ENCODE peak calls at places on chromosomes 12 and 14, in seven cellular contexts. R is NCI-H345; T is fibroblast of pulmonary artery; O is GM19239; M is activated naive CD4-positive, alpha-beta T cell; L is GDM1; B is stimulated activated CD4-positive, alpha-beta T cell treated with anti-CD3 and anti-CD28 coated beads, Interleukin-1b, Interleukin-23, amount 100 ng/mL, for 4 hours. F is an unnamed sample.

GRCh38 chr12:10563966-10564365 is 49.4 kb downstream of the MAGOHB start:
- DNase-seq in R (no peak), T (no peak), O (no peak), M (no peak), L (no peak), B (no peak), F (no peak)

GRCh38 chr12:102756564-102756963 is 160.5 kb downstream of the PAH start:
- DNase-seq in R (peak), T (no peak), O (no peak), M (no peak), L (no peak), B (no peak), F (no peak)

GRCh38 chr14:99879401-99880295 is 86.4 kb downstream of the EML1 start:
- DNase-seq in R (no peak), T (peak), O (no peak), M (no peak), L (no peak), B (no peak), F (no peak)

GRCh38 chr14:76827696-76828301 is 1.6 kb downstream of the LRRC74A start:
- DNase-seq in R (no peak), T (peak), O (no peak), M (no peak), L (no peak), B (no peak), F (no peak)

GRCh38 chr12:66409195-66409871 is 107.0 kb downstream of the HELB start:
- DNase-seq in R (no peak), T (peak), O (no peak), M (no peak), L (peak), B (peak), F (no peak)

GRCh38 chr14:77158175-77158908 is 16.8 kb upstream of the ZDHHC22 start:
- DNase-seq in R (peak), T (peak), O (no peak), M (no peak), L (no peak), B (no peak), F (no peak)

GRCh38 chr12:120089796-120090195 is 26.8 kb downstream of the RAB35 start:
- DNase-seq in R (no peak), T (no peak), O (no peak), M (no peak), L (no peak), B (no peak), F (no peak)

GRCh38 chr14:74702293-74702692 is 10.6 kb downstream of the AREL1 start:
- DNase-seq in R (no peak), T (no peak), O (no peak), M (no peak), L (no peak), B (no peak), F (no peak)

GRCh38 chr12:110917961-110918360 is 2.4 kb downstream of the MYL2 start:
- DNase-seq in R (no peak), T (peak), O (no peak), M (no peak), L (no peak), B (no peak), F (no peak)

GRCh38 chr12:31353730-31354708 is 28.1 kb upstream of the SINHCAF start:
- DNase-seq in R (peak), T (no peak), O (no peak), M (no peak), L (no peak), B (no peak), F (no peak)

GRCh38 chr12:27207626-27208413 is 36.3 kb upstream of the STK38L start:
- DNase-seq in R (no peak), T (no peak), O (peak), M (no peak), L (no peak), B (no peak), F (no peak)

GRCh38 chr12:9798008-9798619 is 29.2 kb upstream of the KLRF1 start:
- DNase-seq in R (no peak), T (peak), O (peak), M (no peak), L (peak), B (peak), F (no peak)

GRCh38 chr14:104107611-104108569 is 22.4 kb downstream of the ASPG start:
- DNase-seq in R (no peak), T (no peak), O (no peak), M (no peak), L (no peak), B (no peak), F (no peak)

GRCh38 chr12:132140918-132141841 is 2.9 kb downstream of the DDX51 start:
- DNase-seq in R (no peak), T (no peak), O (no peak), M (no peak), L (no peak), B (no peak), F (no peak)

GRCh38 chr12:91226-91625 is 24.7 kb downstream of the IQSEC3 start:
- DNase-seq in R (no peak), T (no peak), O (no peak), M (no peak), L (peak), B (no peak), F (no peak)

GRCh38 chr14:100640481-100641273 is 53.5 kb upstream of the BEGAIN start:
- DNase-seq in R (no peak), T (no peak), O (peak), M (no peak), L (peak), B (peak), F (no peak)

GRCh38 chr14:68884031-68885030 is 91.5 kb upstream of the ZFP36L1 start:
- DNase-seq in R (no peak), T (peak), O (no peak), M (no peak), L (no peak), B (no peak), F (peak)

GRCh38 chr12:79358716-79359341 is 331.9 kb downstream of the PAWR start:
- DNase-seq in R (no peak), T (no peak), O (no peak), M (no peak), L (no peak), B (no peak), F (no peak)

GRCh38 chr14:39217214-39217879 is 16.4 kb upstream of the MIA2 start:
- DNase-seq in R (no peak), T (no peak), O (no peak), M (no peak), L (no peak), B (no peak), F (no peak)

GRCh38 chr12:3520168-3520567 is 29.2 kb downstream of the PRMT8 start:
- DNase-seq in R (peak), T (no peak), O (no peak), M (no peak), L (no peak), B (no peak), F (no peak)

GRCh38 chr14:39988939-39989338 is 556.7 kb upstream of the FBXO33 start:
- DNase-seq in R (peak), T (peak), O (no peak), M (no peak), L (no peak), B (no peak), F (no peak)

GRCh38 chr12:71589478-71589881 is 74.2 kb downstream of the ZFC3H1 start:
- DNase-seq in R (no peak), T (peak), O (no peak), M (no peak), L (no peak), B (no peak), F (no peak)

GRCh38 chr14:55412686-55413085 is 1.1 kb upstream of the ATG14 start:
- DNase-seq in R (no peak), T (no peak), O (no peak), M (no peak), L (no peak), B (no peak), F (no peak)

GRCh38 chr12:3141339-3142321 is 64.5 kb downstream of the TSPAN9 start:
- DNase-seq in R (no peak), T (no peak), O (no peak), M (no peak), L (no peak), B (no peak), F (no peak)

F was measured in thoracic aorta.